ENCODE peak calls at places on chromosome 4, in eight cellular contexts. U, S, N, O, I, J, G and X are unnamed samples.

GRCh38 chr4:27010334-27010940 is 149.8 kb downstream of the STIM2 start:
- DNase-seq in O (peak), G (peak), S (peak), U (peak), J (peak), I (peak), N (no peak), X (peak)

GRCh38 chr4:182695842-182696241 is 221.3 kb downstream of the DCTD start:
- DNase-seq in G (no peak), J (no peak), U (no peak), N (peak), I (peak), O (no peak), S (no peak), X (no peak)

GRCh38 chr4:166435449-166435848 is 562.4 kb downstream of the TLL1 start:
- DNase-seq in N (peak), G (no peak), I (peak), S (no peak), J (no peak), U (no peak), O (no peak), X (peak)

GRCh38 chr4:179836179-179837075 is 2394.2 kb upstream of the AGA start:
- DNase-seq in O (peak), J (no peak), I (no peak), S (no peak), U (no peak), G (no peak), N (no peak), X (no peak)

GRCh38 chr4:116018831-116019230 is 905.4 kb upstream of the NDST4 start:
- DNase-seq in U (no peak), S (no peak), G (no peak), I (no peak), N (no peak), J (no peak), O (no peak), X (no peak)

GRCh38 chr4:81471361-81472248 is at the start of gene RASGEF1B:
- DNase-seq in N (no peak), S (peak), O (peak), U (peak), G (peak), J (peak), I (peak), X (peak)

GRCh38 chr4:139972305-139972704 is 181.7 kb downstream of the MAML3 start:
- DNase-seq in S (no peak), I (peak), G (no peak), U (no peak), N (no peak), J (no peak), O (no peak), X (no peak)

GRCh38 chr4:2141762-2142520 is 82.8 kb downstream of the NAT8L start:
- DNase-seq in N (no peak), U (no peak), O (no peak), S (no peak), I (no peak), G (no peak), J (no peak), X (no peak)

GRCh38 chr4:145681956-145682355 is 2.0 kb downstream of the C4orf51 start:
- DNase-seq in U (no peak), O (no peak), I (peak), N (peak), G (no peak), S (no peak), J (no peak), X (no peak)

GRCh38 chr4:186666252-186666651 is 57.4 kb downstream of the FAT1 start:
- DNase-seq in I (peak), G (no peak), S (no peak), N (peak), J (no peak), O (no peak), U (no peak), X (no peak)

GRCh38 chr4:41185614-41186609 is 28.4 kb downstream of the APBB2 start:
- DNase-seq in O (no peak), I (no peak), G (no peak), N (no peak), U (no peak), S (no peak), J (peak), X (no peak)